ENCODE peak calls at places on chromosomes 12 and 14, in five cellular contexts. I is stromal cell of bone marrow, Q is non-pigmented ciliary epithelial cell, V is activated T-cell treated with anti-CD3 and anti-CD28 coated beads for 24 hours, D is T-helper 22 cell. U is an unnamed sample.
A peak's percentile ranks its signal among the peaks of the same experiment; 100 is the strongest.

GRCh38 chr14:38808734-38809455 is 294.1 kb downstream of the SEC23A start:
- DNase-seq in Q (no peak), D (no peak), V (no peak), I (no peak), U (no peak)

GRCh38 chr14:54837508-54838149 is 65.0 kb downstream of the GCH1 start:
- DNase-seq in V (no peak), I (no peak), Q (no peak), D (no peak), U (no peak)

GRCh38 chr14:61064866-61065265 is 83.8 kb downstream of the SLC38A6 start:
- DNase-seq in D (no peak), Q (no peak), V (no peak), I (no peak), U (no peak)

GRCh38 chr12:112616469-112617190 is 174.9 kb upstream of the RPH3A start:
- DNase-seq in D (no peak), V (no peak), I (no peak), Q (no peak), U (no peak)

GRCh38 chr14:73238262-73238852 is 1.1 kb downstream of the PAPLN start:
- DNase-seq in D (no peak), I (no peak), Q (peak; percentile 31), V (no peak), U (peak; percentile 67)

GRCh38 chr12:103399986-103400385 is 95.8 kb downstream of the C12orf42 start:
- DNase-seq in D (no peak), I (no peak), Q (no peak), V (no peak), U (no peak)

GRCh38 chr14:79395061-79395460 is 816.2 kb downstream of the DIO2 start:
- DNase-seq in V (no peak), D (no peak), Q (no peak), I (no peak), U (no peak)

GRCh38 chr12:132384916-132385315 is 55.5 kb upstream of the GALNT9 start:
- DNase-seq in Q (no peak), D (no peak), I (no peak), V (no peak), U (no peak)

GRCh38 chr12:98575013-98575412 is 18.5 kb upstream of the SLC25A3 start:
- DNase-seq in D (no peak), Q (no peak), I (no peak), V (no peak), U (no peak)

GRCh38 chr12:72089678-72090077 is 151.0 kb downstream of the TPH2 start:
- DNase-seq in I (no peak), V (no peak), D (no peak), Q (no peak), U (no peak)

GRCh38 chr14:90522585-90523191 is 125.9 kb downstream of the CALM1 start:
- DNase-seq in Q (no peak), D (no peak), I (no peak), V (no peak), U (peak; percentile 35)

GRCh38 chr14:90985601-90986242 is 74.7 kb downstream of the RPS6KA5 start:
- DNase-seq in V (no peak), D (no peak), Q (no peak), I (no peak), U (no peak)

GRCh38 chr12:130825771-130826150 is 13.3 kb downstream of the STX2 start:
- DNase-seq in I (no peak), Q (no peak), V (no peak), D (no peak), U (no peak)